ENCODE peak calls at places on chromosomes 2 and 18, in six cellular contexts. W, N, G, C, Q and J are unnamed samples.

GRCh38 chr2:17644997-17645715 is 104.7 kb downstream of the VSNL1 start:
- DNase-seq in G (no peak), Q (no peak), N (no peak), C (no peak), W (peak), J (no peak)

GRCh38 chr2:162114291-162114690 is 37.8 kb downstream of the GCG start:
- DNase-seq in C (no peak), N (no peak), Q (no peak), W (no peak), G (no peak), J (no peak)

GRCh38 chr2:69636395-69636794 is 7.1 kb downstream of the AAK1 start:
- DNase-seq in Q (no peak), N (no peak), W (no peak), C (no peak), G (no peak), J (no peak)

GRCh38 chr2:55519908-55520885 is 679 bp downstream of the CFAP36 start:
- DNase-seq in W (peak), C (peak), Q (no peak), G (peak), N (no peak), J (no peak)

GRCh38 chr2:32641180-32641579 is 13.3 kb downstream of the TTC27 start:
- DNase-seq in W (no peak), G (no peak), N (no peak), C (no peak), Q (no peak), J (no peak)

GRCh38 chr2:177143444-177143843 is 69.2 kb upstream of the HNRNPA3 start:
- DNase-seq in Q (no peak), C (no peak), N (no peak), W (peak), G (no peak), J (no peak)

GRCh38 chr2:136281281-136282117 is 163.6 kb upstream of the CXCR4 start:
- DNase-seq in W (no peak), G (peak), Q (no peak), C (no peak), N (peak), J (no peak)

GRCh38 chr2:116952254-116952653 is 862.2 kb upstream of the DDX18 start:
- DNase-seq in W (no peak), C (peak), Q (no peak), G (no peak), N (no peak), J (no peak)

GRCh38 chr2:144159264-144159663 is 360.7 kb downstream of the ZEB2 start:
- DNase-seq in G (no peak), W (no peak), C (no peak), Q (no peak), N (no peak), J (no peak)

GRCh38 chr18:4208408-4208807 is 246.7 kb downstream of the DLGAP1 start:
- DNase-seq in N (no peak), C (no peak), W (no peak), G (no peak), Q (no peak), J (no peak)

GRCh38 chr2:85920810-85921545 is 32.2 kb upstream of the ST3GAL5 start:
- DNase-seq in W (peak), C (peak), Q (no peak), G (no peak), N (no peak), J (no peak)

GRCh38 chr2:235570256-235570655 is 76.4 kb downstream of the AGAP1 start:
- DNase-seq in N (no peak), Q (no peak), C (peak), W (no peak), G (no peak), J (no peak)

GRCh38 chr2:239726631-239727181 is 298.4 kb downstream of the NDUFA10 start:
- DNase-seq in W (no peak), Q (no peak), N (no peak), G (no peak), C (no peak), J (peak)

GRCh38 chr2:55616509-55617159 is 788 bp downstream of the PPP4R3B start:
- DNase-seq in W (peak), G (peak), Q (peak), N (peak), C (peak), J (no peak)

GRCh38 chr2:238523158-238524110 is 96.7 kb downstream of the ASB1 start:
- DNase-seq in G (no peak), C (peak), Q (no peak), N (no peak), W (peak), J (no peak)

GRCh38 chr2:186440506-186440905 is 45.6 kb upstream of the ZC3H15 start:
- DNase-seq in G (no peak), C (no peak), Q (no peak), N (no peak), W (no peak), J (no peak)

GRCh38 chr2:163633296-163633695 is 102.5 kb downstream of the FIGN start:
- DNase-seq in G (no peak), Q (no peak), N (no peak), W (no peak), C (peak), J (no peak)

GRCh38 chr18:44895176-44895798 is 214.6 kb downstream of the SETBP1 start:
- DNase-seq in W (peak), G (peak), C (peak), N (peak), Q (peak), J (no peak)

GRCh38 chr2:128286011-128286721 is 32.5 kb downstream of the HS6ST1 start:
- DNase-seq in W (no peak), Q (no peak), C (peak), G (no peak), N (no peak), J (no peak)

GRCh38 chr2:218711550-218711929 is 905 bp downstream of the TTLL4 start:
- DNase-seq in W (peak), C (no peak), G (no peak), Q (no peak), N (no peak), J (no peak)

GRCh38 chr2:96538487-96539214 is 2.1 kb downstream of the ARID5A start:
- DNase-seq in N (no peak), W (no peak), Q (no peak), C (peak), G (peak), J (peak)

GRCh38 chr2:109467701-109468100 is 146.1 kb downstream of the SEPTIN10 start:
- DNase-seq in N (no peak), Q (no peak), C (no peak), G (no peak), W (no peak), J (peak)

GRCh38 chr2:38997784-38998183 is 108.1 kb downstream of the ARHGEF33 start:
- DNase-seq in W (peak), G (no peak), Q (peak), C (no peak), N (peak), J (no peak)

GRCh38 chr2:203070615-203071547 is 56.2 kb downstream of the NBEAL1 start:
- DNase-seq in C (no peak), Q (no peak), N (no peak), G (no peak), W (no peak), J (no peak)

GRCh38 chr18:48560491-48560890 is 21.7 kb downstream of the CTIF start:
- DNase-seq in C (no peak), G (no peak), Q (no peak), W (no peak), N (no peak), J (no peak)

GRCh38 chr2:60560734-60561649 is 7.5 kb upstream of the BCL11A start:
- DNase-seq in G (no peak), Q (no peak), W (no peak), N (peak), C (peak), J (no peak)

GRCh38 chr2:68365087-68365486 is at the start of gene PLEK:
- DNase-seq in Q (no peak), G (no peak), N (no peak), W (no peak), C (no peak), J (no peak)

GRCh38 chr2:74760875-74761630 is 72.9 kb upstream of the HK2 start:
- DNase-seq in Q (no peak), N (no peak), C (no peak), W (no peak), G (no peak), J (no peak)

GRCh38 chr2:66446178-66446860 is 11.4 kb downstream of the MEIS1 start:
- DNase-seq in N (no peak), Q (no peak), C (peak), G (no peak), W (no peak), J (no peak)